ENCODE peak calls at places on chromosomes 6 and 20, in six cellular contexts. I is GM23338, T is AG10803, D is adrenal gland, Z is endothelial cell, P is coronary artery. H is an unnamed sample.

GRCh38 chr6:110329729-110330436 is 28.3 kb downstream of the METTL24 start:
- DNase-seq in I (no peak), T (peak; percentile 52), P (no peak), D (no peak), Z (no peak), H (no peak)

GRCh38 chr20:50838707-50839385 is 44.0 kb downstream of the BCAS4 start:
- DNase-seq in D (no peak), I (no peak), T (no peak), Z (no peak), P (no peak), H (no peak)

GRCh38 chr20:51889466-51889865 is 87.1 kb upstream of the SALL4 start:
- DNase-seq in D (no peak), Z (no peak), I (peak; percentile 78), T (no peak), P (no peak), H (no peak)

GRCh38 chr20:58722379-58722778 is 29.8 kb downstream of the NPEPL1 start:
- DNase-seq in D (no peak), Z (no peak), T (no peak), I (no peak), P (no peak), H (no peak)

GRCh38 chr20:17227199-17227535 is 327 bp downstream of the PCSK2 start:
- DNase-seq in I (no peak), D (no peak), T (no peak), Z (peak; percentile 12), P (no peak), H (no peak)

GRCh38 chr6:2503816-2504494 is 246.8 kb downstream of the MYLK4 start:
- DNase-seq in T (peak; percentile 22), D (no peak), I (no peak), P (no peak), Z (no peak), H (no peak)

GRCh38 chr6:12328701-12329100 is 38.5 kb downstream of the EDN1 start:
- DNase-seq in T (no peak), P (no peak), I (no peak), Z (no peak), D (no peak), H (no peak)

GRCh38 chr6:160395187-160395586 is 47.0 kb downstream of the SLC22A3 start:
- DNase-seq in T (no peak), P (no peak), D (no peak), I (no peak), Z (no peak), H (no peak)

GRCh38 chr6:53795702-53796450 is 1.1 kb downstream of the LRRC1 start:
- DNase-seq in Z (peak; percentile 34), I (peak; percentile 56), T (no peak), D (peak; percentile 59), P (peak; percentile 80), H (no peak)

GRCh38 chr6:111938710-111939109 is 65.5 kb upstream of the FYN start:
- DNase-seq in T (peak; percentile 51), Z (no peak), I (no peak), P (no peak), D (no peak), H (no peak)

GRCh38 chr6:30647802-30648460 is 998 bp downstream of the C6orf136 start:
- DNase-seq in D (no peak), I (no peak), P (no peak), Z (no peak), T (no peak), H (no peak)

GRCh38 chr6:54465649-54466300 is 157.5 kb downstream of the TINAG start:
- DNase-seq in T (no peak), Z (no peak), D (no peak), I (no peak), P (no peak), H (no peak)

GRCh38 chr20:5691918-5692618 is 58.1 kb upstream of the SHLD1 start:
- DNase-seq in P (no peak), I (no peak), D (no peak), Z (no peak), T (no peak), H (no peak)

DNA sequence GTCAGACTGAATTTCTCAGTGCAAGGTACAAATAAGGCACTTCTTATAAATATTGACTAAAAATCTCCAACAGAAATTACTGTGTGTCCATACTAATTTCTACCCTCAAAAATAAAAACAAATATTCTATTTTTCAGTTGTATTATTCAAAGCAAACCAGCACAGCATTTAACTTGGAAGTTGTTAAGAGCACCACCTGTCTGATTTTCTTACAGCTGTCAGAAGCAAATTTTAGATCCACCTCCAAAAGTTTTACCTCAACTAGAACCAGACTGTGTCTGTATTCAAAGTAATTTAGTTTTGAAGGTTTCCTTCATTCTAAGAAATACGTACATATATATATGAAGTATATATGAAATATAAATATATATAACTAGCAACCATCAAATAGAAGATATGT is 1.2 kb downstream of the TRDN start:
- DNase-seq in T (no peak), I (no peak), P (no peak), Z (no peak), D (no peak), H (no peak)
- TF ChIP-seq CTCF in T (no peak), I (no peak), P (no peak), Z (no peak), D (no peak), H (no peak)

GRCh38 chr20:31260326-31260932 is 3.0 kb downstream of the DEFB115 start:
- DNase-seq in I (peak; percentile 64), Z (no peak), P (no peak), T (no peak), D (no peak), H (no peak)
- TF ChIP-seq CTCF in I (peak; percentile 69), Z (peak; percentile 43), P (peak; percentile 11), T (no peak), D (peak; percentile 31), H (no peak)

GRCh38 chr6:81241717-81242116 is 510.8 kb downstream of the TENT5A start:
- DNase-seq in P (no peak), T (peak; percentile 81), Z (no peak), I (peak; percentile 68), D (no peak), H (no peak)
- TF ChIP-seq CTCF in P (no peak), T (peak; percentile 66), Z (peak; percentile 35), I (peak; percentile 76), D (peak; percentile 50), H (no peak)

GRCh38 chr20:45153756-45154155 is 20.9 kb upstream of the PI3 start:
- DNase-seq in Z (no peak), D (no peak), P (no peak), T (no peak), I (no peak), H (no peak)
- TF ChIP-seq CTCF in Z (no peak), D (no peak), P (no peak), T (no peak), I (no peak), H (no peak)

GRCh38 chr20:63177785-63178444 is 38.0 kb downstream of the YTHDF1 start:
- DNase-seq in I (no peak), P (no peak), Z (no peak), T (no peak), D (no peak), H (no peak)

GRCh38 chr20:63178445-63178818 is 37.5 kb downstream of the YTHDF1 start:
- DNase-seq in D (no peak), I (peak; percentile 89), T (no peak), P (no peak), Z (no peak), H (no peak)

GRCh38 chr20:63180541-63181185 is 35.3 kb downstream of the YTHDF1 start:
- DNase-seq in I (no peak), Z (no peak), P (no peak), T (no peak), D (no peak), H (no peak)

GRCh38 chr20:63179876-63180275 is 36.1 kb downstream of the YTHDF1 start:
- DNase-seq in P (no peak), Z (no peak), I (no peak), D (no peak), T (no peak), H (no peak)

GRCh38 chr20:63178889-63179751 is 36.8 kb downstream of the YTHDF1 start:
- DNase-seq in T (no peak), D (peak; percentile 21), I (peak; percentile 53), Z (no peak), P (no peak), H (no peak)
- TF ChIP-seq CTCF in T (peak; percentile 22), D (peak; percentile 37), I (peak; percentile 40), Z (no peak), P (no peak), H (no peak)

GRCh38 chr20:37757550-37757949 is 63.7 kb downstream of the CTNNBL1 start:
- DNase-seq in P (no peak), T (no peak), I (peak; percentile 16), Z (no peak), D (no peak), H (no peak)

GRCh38 chr20:37756234-37756633 is 62.4 kb downstream of the CTNNBL1 start:
- DNase-seq in D (no peak), P (no peak), I (no peak), T (no peak), Z (no peak), H (no peak)

GRCh38 chr20:37759761-37760209 is 66.0 kb downstream of the CTNNBL1 start:
- DNase-seq in T (no peak), D (no peak), Z (no peak), I (no peak), P (no peak), H (no peak)

GRCh38 chr20:37760322-37760721 is 66.5 kb downstream of the CTNNBL1 start:
- DNase-seq in D (no peak), T (no peak), Z (no peak), P (no peak), I (no peak), H (no peak)

GRCh38 chr20:37758332-37758731 is 64.5 kb downstream of the CTNNBL1 start:
- DNase-seq in D (no peak), I (peak; percentile 84), Z (peak; percentile 9), P (no peak), T (no peak), H (no peak)
- TF ChIP-seq CTCF in D (no peak), I (peak; percentile 48), Z (peak; percentile 48), P (no peak), T (no peak), H (no peak)

H was measured in omental fat pad.